ENCODE peak calls at places on chromosomes 3 and 15, in eight cellular contexts. A, O, B, J, Q, U, M and D are unnamed samples. For H3K4me1, the result is how much of the 10 kb centered on the place peaks cover.

GRCh38 chr3:64209866-64210609 is 15.2 kb downstream of the PRICKLE2 start:
- DNase-seq in A (peak), O (no peak), B (no peak), J (no peak), Q (peak), U (peak), M (peak), D (peak)

GRCh38 chr15:96340611-96341464 is 10.3 kb downstream of the NR2F2 start:
- DNase-seq in A (peak), O (no peak), B (peak), J (peak), Q (peak), U (peak), M (no peak), D (no peak)

GRCh38 chr15:85351965-85352364 is 28.4 kb upstream of the AKAP13 start:
- DNase-seq in A (no peak), O (no peak), B (no peak), J (peak), Q (no peak), U (no peak), M (no peak), D (no peak)

GRCh38 chr3:170137971-170138370 is 43.6 kb downstream of the PHC3 start:
- DNase-seq in A (peak), O (no peak), B (no peak), J (no peak), Q (no peak), U (no peak), M (no peak), D (no peak)

GRCh38 chr15:52710710-52711107 is 31.5 kb upstream of the ATOSA start:
- DNase-seq in A (no peak), O (no peak), B (no peak), J (no peak), Q (no peak), U (no peak), M (no peak), D (no peak)

GRCh38 chr15:51425517-51426033 is 84.1 kb downstream of the GLDN start:
- DNase-seq in A (no peak), O (no peak), B (no peak), J (peak), Q (no peak), U (no peak), M (no peak), D (no peak)

GRCh38 chr15:90086868-90087268 is 15.4 kb downstream of the IDH2 start:
- DNase-seq in A (peak), O (no peak), B (peak), J (peak), Q (no peak), U (no peak), M (no peak), D (no peak)

GRCh38 chr3:147807773-147808172 is 398.6 kb downstream of the ZIC1 start:
- DNase-seq in A (no peak), O (no peak), B (no peak), J (no peak), Q (no peak), U (no peak), M (no peak), D (no peak)

GRCh38 chr3:156910022-156910421 is 83.9 kb downstream of the LEKR1 start:
- DNase-seq in A (no peak), O (no peak), B (no peak), J (no peak), Q (no peak), U (no peak), M (no peak), D (no peak)

GRCh38 chr3:177629276-177629675 is 432.0 kb upstream of the TBL1XR1 start:
- DNase-seq in A (peak), O (no peak), B (no peak), J (no peak), Q (no peak), U (no peak), M (no peak), D (no peak)

GRCh38 chr3:141498592-141499223 is 11.9 kb downstream of the RASA2 start:
- DNase-seq in A (peak), O (peak), B (peak), J (no peak), Q (peak), U (peak), M (peak), D (no peak)

GRCh38 chr15:79595995-79596622 is 164.0 kb downstream of the MINAR1 start:
- DNase-seq in A (peak), O (no peak), B (peak), J (peak), Q (peak), U (peak), M (peak), D (no peak)

GRCh38 chr15:60255390-60255789 is 142.4 kb downstream of the ANXA2 start:
- DNase-seq in A (no peak), O (no peak), B (no peak), J (peak), Q (no peak), U (no peak), M (no peak), D (no peak)

GRCh38 chr3:105970283-105970682 is 101.5 kb upstream of the CBLB start:
- DNase-seq in A (peak), O (no peak), B (no peak), J (peak), Q (peak), U (peak), M (no peak), D (no peak)

GRCh38 chr15:67678948-67679347 is 136.4 kb downstream of the MAP2K5 start:
- DNase-seq in A (no peak), O (no peak), B (no peak), J (no peak), Q (no peak), U (no peak), M (no peak), D (no peak)

GRCh38 chr15:48989175-48989574 is 25.5 kb upstream of the SHC4 start:
- DNase-seq in A (no peak), O (no peak), B (no peak), J (no peak), Q (no peak), U (no peak), M (no peak), D (no peak)

GRCh38 chr3:116264546-116265174 is 180.6 kb downstream of the LSAMP start:
- DNase-seq in A (peak), O (no peak), B (peak), J (no peak), Q (no peak), U (no peak), M (no peak), D (no peak)

GRCh38 chr3:50913279-50913678 is 238.6 kb downstream of the DOCK3 start:
- DNase-seq in A (no peak), O (no peak), B (no peak), J (peak), Q (no peak), U (no peak), M (peak), D (no peak)

GRCh38 chr15:70741107-70741511 is 22.2 kb downstream of the UACA start:
- DNase-seq in A (peak), O (no peak), B (no peak), J (peak), Q (peak), U (peak), M (peak), D (no peak)

GRCh38 chr3:172391592-172392302 is 56.5 kb downstream of the GHSR start:
- DNase-seq in A (peak), O (no peak), B (no peak), J (no peak), Q (no peak), U (no peak), M (no peak), D (no peak)

GRCh38 chr3:48863122-48863521 is 15.4 kb upstream of the PRKAR2A start:
- DNase-seq in A (no peak), O (no peak), B (no peak), J (peak), Q (no peak), U (no peak), M (no peak), D (no peak)
- H3K27ac ChIP-seq in A (no peak), O (no peak), B (no peak), J (peak), Q (no peak), U (no peak), M (no peak), D (no peak)

GRCh38 chr15:40282144-40282869 is 557 bp downstream of the ANKRD63 start:
- DNase-seq in A (peak), O (peak), B (peak), J (peak), Q (no peak), U (no peak), M (peak), D (no peak)

GRCh38 chr15:40279437-40280141 is 3.3 kb downstream of the ANKRD63 start:
- DNase-seq in A (peak), O (peak), B (peak), J (peak), Q (peak), U (peak), M (peak), D (no peak)

GRCh38 chr15:40278026-40278425 is 4.8 kb downstream of the ANKRD63 start:
- DNase-seq in A (no peak), O (no peak), B (no peak), J (no peak), Q (no peak), U (no peak), M (no peak), D (no peak)

GRCh38 chr15:40281057-40281850 is 1.6 kb downstream of the ANKRD63 start:
- DNase-seq in A (no peak), O (no peak), B (peak), J (no peak), Q (no peak), U (no peak), M (no peak), D (no peak)

DNA sequence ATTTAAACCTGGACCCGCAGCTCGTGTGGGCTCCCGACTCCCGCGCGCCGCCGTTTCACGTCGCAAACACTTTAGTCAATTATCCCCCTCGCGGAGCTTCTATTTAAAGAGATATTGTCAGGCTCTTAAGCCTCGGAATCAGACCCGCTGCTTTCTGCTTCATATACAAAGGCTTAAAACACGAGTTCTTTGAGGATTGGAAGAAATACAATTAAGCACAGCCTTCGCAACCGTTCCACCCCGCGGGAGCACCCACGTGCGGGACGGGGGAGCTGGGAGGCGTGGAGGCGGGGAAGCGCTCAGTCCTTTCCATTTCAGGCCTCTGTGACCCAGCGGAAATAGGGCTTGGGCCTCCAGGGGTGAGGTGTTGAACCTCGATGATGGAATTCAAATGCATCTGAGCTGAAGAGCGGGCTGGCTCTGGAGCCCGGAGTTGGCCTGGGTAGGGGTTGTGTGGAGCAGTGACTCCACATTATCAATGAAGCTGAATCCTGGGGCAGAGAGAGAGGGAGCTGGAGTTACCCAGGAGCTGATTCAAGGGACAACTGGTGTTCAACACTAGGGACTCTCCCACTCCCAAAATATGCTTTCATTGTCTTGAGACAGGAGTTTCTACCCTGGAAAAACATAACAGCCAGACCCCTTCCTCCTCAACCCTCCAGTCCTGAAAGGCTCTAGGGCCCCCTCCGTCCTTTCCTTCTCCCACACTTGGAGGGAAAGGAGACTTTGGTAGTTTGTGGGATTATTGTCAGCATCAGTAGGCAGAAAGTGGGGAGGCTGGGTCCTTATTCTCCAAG is 2.4 kb downstream of the ANKRD63 start:
- DNase-seq in A (no peak), O (no peak), B (peak), J (no peak), Q (no peak), U (no peak), M (no peak), D (no peak)
- H3K4me1 ChIP-seq in A (under half), O (under half), B (under half), J (under half), Q (under half), U (half or more), M (under half), D (under half)

GRCh38 chr3:71487418-71487817 is 96.1 kb downstream of the FOXP1 start:
- DNase-seq in A (no peak), O (no peak), B (no peak), J (no peak), Q (no peak), U (no peak), M (no peak), D (no peak)

GRCh38 chr3:71485903-71486302 is 97.6 kb downstream of the FOXP1 start:
- DNase-seq in A (no peak), O (no peak), B (no peak), J (no peak), Q (no peak), U (no peak), M (no peak), D (no peak)

GRCh38 chr3:71488391-71488809 is 95.1 kb downstream of the FOXP1 start:
- DNase-seq in A (no peak), O (no peak), B (no peak), J (no peak), Q (no peak), U (no peak), M (no peak), D (no peak)

GRCh38 chr3:71488882-71489281 is 94.6 kb downstream of the FOXP1 start:
- DNase-seq in A (no peak), O (no peak), B (no peak), J (no peak), Q (no peak), U (no peak), M (no peak), D (no peak)

GRCh38 chr3:71486831-71487230 is 96.7 kb downstream of the FOXP1 start:
- DNase-seq in A (no peak), O (no peak), B (no peak), J (no peak), Q (no peak), U (no peak), M (no peak), D (no peak)
- H3K4me3 ChIP-seq in A (no peak), O (peak), B (no peak), J (no peak), Q (no peak), U (no peak), M (no peak), D (no peak)

DNA sequence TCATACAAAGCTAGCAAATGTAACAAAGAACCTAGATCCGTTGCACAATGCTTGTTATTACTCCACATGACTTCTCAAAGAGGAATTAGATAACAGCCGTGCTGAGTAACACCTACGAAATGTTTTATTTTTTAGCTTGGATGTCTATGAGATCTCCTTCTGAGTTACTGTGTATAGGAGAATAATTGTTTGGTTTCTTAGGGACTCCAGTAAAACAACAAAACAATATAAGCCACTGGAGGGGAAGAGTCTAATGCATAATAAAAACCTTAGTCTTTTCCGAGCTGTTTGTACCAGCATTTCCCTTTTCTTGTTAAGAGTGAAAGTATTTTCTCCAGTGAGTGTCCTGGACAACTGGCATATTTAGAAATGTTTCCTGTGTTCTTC is 15.6 kb downstream of the SNAP23 start:
- DNase-seq in A (peak), O (no peak), B (no peak), J (no peak), Q (no peak), U (no peak), M (no peak), D (no peak)
- H3K27ac ChIP-seq in A (no peak), O (no peak), B (no peak), J (no peak), Q (peak), U (peak), M (peak), D (peak)

GRCh38 chr3:150757768-150758167 is 5.2 kb downstream of the SIAH2 start:
- DNase-seq in A (no peak), O (no peak), B (no peak), J (no peak), Q (no peak), U (no peak), M (no peak), D (no peak)
- H3K4me1 ChIP-seq in A (under half), O (under half), B (under half), J (under half), Q (half or more), U (half or more), M (under half), D (under half)

GRCh38 chr15:37094542-37095196 is 5.7 kb downstream of the MEIS2 start:
- DNase-seq in A (no peak), O (no peak), B (no peak), J (no peak), Q (no peak), U (no peak), M (no peak), D (no peak)
- H3K4me3 ChIP-seq in A (peak), O (no peak), B (peak), J (no peak), Q (no peak), U (peak), M (peak), D (peak)

DNA sequence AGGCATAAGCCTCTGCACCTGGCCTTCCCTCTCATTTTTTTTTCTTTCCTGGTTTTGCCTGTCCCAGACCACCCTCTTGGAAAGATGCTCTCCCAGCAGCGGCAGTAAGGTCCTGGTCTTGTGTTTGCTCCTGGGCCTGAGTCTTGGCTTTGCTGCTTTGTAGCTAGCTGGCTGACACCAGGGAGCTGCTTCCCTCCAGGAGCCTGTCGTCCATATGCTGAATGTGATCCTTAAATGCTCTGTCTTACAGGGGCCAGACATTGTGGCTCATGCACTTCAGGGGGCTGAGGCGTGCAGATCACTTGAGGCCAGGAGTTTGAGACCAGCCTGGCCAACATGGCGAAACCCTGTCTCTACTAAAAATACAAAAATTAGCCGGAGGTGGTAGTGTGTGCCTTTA is 17.2 kb downstream of the FLNB start:
- DNase-seq in A (no peak), O (no peak), B (no peak), J (no peak), Q (no peak), U (no peak), M (no peak), D (no peak)
- H3K27ac ChIP-seq in A (no peak), O (no peak), B (peak), J (peak), Q (peak), U (peak), M (peak), D (peak)

GRCh38 chr15:74692327-74692726 is 3.5 kb downstream of the EDC3 start:
- DNase-seq in A (no peak), O (no peak), B (no peak), J (no peak), Q (no peak), U (no peak), M (no peak), D (no peak)
- H3K4me1 ChIP-seq in A (under half), O (under half), B (under half), J (under half), Q (under half), U (under half), M (under half), D (under half)